ENCODE peak calls at places on chromosomes 13 and 19, in six cellular contexts. F, C, Q, T, R and B are unnamed samples.

GRCh38 chr19:6527893-6528543 is 2.8 kb upstream of the TNFSF9 start:
- DNase-seq in T (no peak), C (no peak), Q (no peak), F (no peak), R (no peak), B (no peak)

GRCh38 chr19:44452367-44452766 is 4.1 kb upstream of the ZNF229 start:
- DNase-seq in Q (no peak), T (no peak), F (no peak), R (no peak), C (no peak), B (no peak)

GRCh38 chr19:7862413-7862951 is 11.7 kb downstream of the PRR36 start:
- DNase-seq in C (no peak), T (peak; percentile 8), R (peak; percentile 97), Q (no peak), F (no peak), B (peak; percentile 95)

GRCh38 chr19:41323023-41323422 is 13.1 kb downstream of the CCDC97 start:
- DNase-seq in T (no peak), R (no peak), Q (no peak), C (no peak), F (no peak), B (no peak)

GRCh38 chr13:109784590-109785140 is 1.7 kb downstream of the IRS2 start:
- DNase-seq in C (peak; percentile 95), F (peak; percentile 82), T (no peak), Q (peak; percentile 47), R (no peak), B (peak; percentile 90)

GRCh38 chr19:42450314-42450934 is 7.7 kb upstream of the CXCL17 start:
- DNase-seq in C (no peak), F (peak; percentile 73), R (peak; percentile 89), Q (peak; percentile 55), T (peak; percentile 84), B (no peak)

GRCh38 chr19:46963093-46963734 is 56.4 kb upstream of the NPAS1 start:
- DNase-seq in T (peak; percentile 93), F (no peak), Q (peak; percentile 87), C (peak; percentile 87), R (no peak), B (no peak)

GRCh38 chr19:54178581-54179261 is 5.8 kb upstream of the TMC4 start:
- DNase-seq in C (no peak), F (peak; percentile 62), R (no peak), T (no peak), Q (no peak), B (no peak)

GRCh38 chr19:8310342-8311055 is 2.3 kb upstream of the CD320 start:
- DNase-seq in C (peak; percentile 59), T (no peak), R (no peak), Q (no peak), F (peak; percentile 12), B (no peak)

GRCh38 chr13:79779761-79780160 is 298.8 kb downstream of the NDFIP2 start:
- DNase-seq in C (no peak), R (no peak), F (no peak), Q (no peak), T (no peak), B (no peak)

GRCh38 chr19:33064117-33064777 is 441 bp downstream of the RHPN2 start:
- DNase-seq in C (no peak), T (no peak), R (peak; percentile 77), Q (no peak), F (no peak), B (peak; percentile 71)

GRCh38 chr19:16025108-16026101 is 50.9 kb upstream of the TPM4 start:
- DNase-seq in C (no peak), F (no peak), T (no peak), R (peak; percentile 53), Q (peak; percentile 19), B (no peak)

GRCh38 chr19:23116802-23117571 is at the start of gene ZNF730:
- DNase-seq in C (peak; percentile 96), R (peak; percentile 39), F (peak; percentile 43), Q (peak; percentile 38), T (peak; percentile 54), B (peak; percentile 93)

GRCh38 chr19:17026041-17026658 is 460 bp downstream of the CPAMD8 start:
- DNase-seq in R (no peak), F (no peak), C (no peak), Q (no peak), T (no peak), B (no peak)

GRCh38 chr19:48196933-48197665 is 26.6 kb downstream of the ZSWIM9 start:
- DNase-seq in Q (no peak), F (no peak), R (peak; percentile 29), C (no peak), T (no peak), B (no peak)

GRCh38 chr19:58279042-58279924 is 528 bp downstream of the ZNF8 start:
- DNase-seq in R (peak; percentile 84), Q (peak; percentile 12), C (peak; percentile 89), F (peak; percentile 72), T (no peak), B (peak; percentile 88)

GRCh38 chr19:8473652-8474476 is 28.6 kb downstream of the PRAM1 start:
- DNase-seq in T (no peak), F (no peak), R (no peak), C (no peak), Q (no peak), B (no peak)

GRCh38 chr13:41917641-41918040 is 43.3 kb downstream of the VWA8 start:
- DNase-seq in Q (peak; percentile 10), C (no peak), F (no peak), T (no peak), R (no peak), B (no peak)

GRCh38 chr19:33350538-33351309 is 22.8 kb upstream of the CEBPG start:
- DNase-seq in C (no peak), Q (no peak), R (no peak), T (peak; percentile 23), F (peak; percentile 61), B (no peak)

GRCh38 chr13:109773276-109773675 is 13.1 kb downstream of the IRS2 start:
- DNase-seq in F (no peak), C (no peak), T (no peak), Q (no peak), R (no peak), B (no peak)

GRCh38 chr13:31385534-31385933 is 185.8 kb downstream of the B3GLCT start:
- DNase-seq in Q (no peak), C (no peak), F (no peak), T (no peak), R (no peak), B (no peak)

GRCh38 chr19:18840288-18841260 is 8.8 kb downstream of the UPF1 start:
- DNase-seq in C (no peak), Q (no peak), F (no peak), T (no peak), R (no peak), B (no peak)

GRCh38 chr13:80337706-80338105 is 3.2 kb downstream of the SPRY2 start:
- DNase-seq in Q (no peak), T (no peak), F (no peak), C (no peak), R (no peak), B (no peak)

GRCh38 chr19:31676271-31677004 is 327.2 kb upstream of the TSHZ3 start:
- DNase-seq in R (no peak), F (no peak), T (no peak), C (no peak), Q (no peak), B (no peak)

GRCh38 chr13:51222510-51223283 is 499 bp downstream of the FAM124A start:
- DNase-seq in R (no peak), T (no peak), C (no peak), Q (no peak), F (peak; percentile 43), B (no peak)
- TF ChIP-seq CTCF in R (no peak), T (peak; percentile 34), C (no peak), Q (peak; percentile 15), F (no peak), B (peak; percentile 30)

GRCh38 chr13:97621025-97621424 is 187.1 kb downstream of the RAP2A start:
- DNase-seq in R (no peak), F (no peak), C (no peak), T (no peak), Q (no peak), B (no peak)

GRCh38 chr13:97616385-97616784 is 182.4 kb downstream of the RAP2A start:
- DNase-seq in F (no peak), T (no peak), R (no peak), Q (no peak), C (no peak), B (no peak)

GRCh38 chr13:97615266-97615665 is 181.3 kb downstream of the RAP2A start:
- DNase-seq in R (no peak), T (no peak), F (no peak), C (no peak), Q (no peak), B (no peak)
- TF ChIP-seq CTCF in R (no peak), T (no peak), F (no peak), C (no peak), Q (no peak), B (no peak)

DNA sequence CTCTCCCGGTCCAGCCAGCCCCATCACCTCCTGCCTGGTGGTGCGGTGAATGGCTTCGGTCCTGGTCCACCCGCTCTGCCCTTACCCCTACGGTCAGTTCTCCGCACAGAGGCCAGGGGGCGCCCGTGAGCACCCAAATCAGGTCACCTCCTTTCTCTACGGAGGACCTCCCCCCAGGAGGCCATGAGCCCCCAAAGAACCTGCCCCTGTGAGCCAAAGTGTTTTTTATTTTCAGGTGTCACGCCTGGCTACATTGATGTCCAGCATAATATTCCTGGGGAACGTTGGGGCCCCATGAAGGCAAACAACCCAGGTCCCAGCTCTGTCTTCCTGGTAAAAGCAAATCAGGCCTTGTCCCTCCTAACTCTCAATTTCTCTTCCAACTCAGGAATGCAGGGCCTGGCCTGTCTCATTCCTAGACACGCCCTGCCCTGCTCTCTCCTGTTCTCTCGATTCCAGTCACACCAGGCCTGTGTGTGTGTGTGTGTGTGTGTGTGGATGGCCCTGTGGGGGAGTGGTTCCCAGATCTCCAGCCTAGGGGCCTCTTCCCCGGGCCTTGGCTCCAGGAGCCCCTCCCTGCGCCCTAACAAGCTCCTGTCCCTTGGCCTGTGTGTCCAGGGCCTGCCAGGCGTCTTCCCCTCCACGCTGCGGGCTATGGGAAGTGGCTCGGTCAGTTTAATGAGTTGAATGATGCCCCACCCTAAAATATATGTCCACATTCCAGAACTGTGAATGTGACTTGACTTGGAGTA is 9.7 kb upstream of the GIPC1 start:
- DNase-seq in F (no peak), C (peak; percentile 90), Q (no peak), T (no peak), R (peak; percentile 87), B (peak; percentile 78)
- TF ChIP-seq CTCF in F (peak; percentile 67), C (peak; percentile 74), Q (peak; percentile 71), T (peak; percentile 70), R (peak; percentile 83), B (peak; percentile 80)

GRCh38 chr13:98869408-98870090 is 108.3 kb downstream of the DOCK9 start:
- DNase-seq in R (peak; percentile 12), T (no peak), C (no peak), Q (no peak), F (no peak), B (no peak)

GRCh38 chr13:98868932-98869331 is 108.9 kb downstream of the DOCK9 start:
- DNase-seq in C (no peak), T (no peak), R (no peak), F (no peak), Q (no peak), B (no peak)

GRCh38 chr13:98871727-98872126 is 106.1 kb downstream of the DOCK9 start:
- DNase-seq in C (no peak), F (no peak), Q (no peak), R (no peak), T (no peak), B (no peak)

DNA sequence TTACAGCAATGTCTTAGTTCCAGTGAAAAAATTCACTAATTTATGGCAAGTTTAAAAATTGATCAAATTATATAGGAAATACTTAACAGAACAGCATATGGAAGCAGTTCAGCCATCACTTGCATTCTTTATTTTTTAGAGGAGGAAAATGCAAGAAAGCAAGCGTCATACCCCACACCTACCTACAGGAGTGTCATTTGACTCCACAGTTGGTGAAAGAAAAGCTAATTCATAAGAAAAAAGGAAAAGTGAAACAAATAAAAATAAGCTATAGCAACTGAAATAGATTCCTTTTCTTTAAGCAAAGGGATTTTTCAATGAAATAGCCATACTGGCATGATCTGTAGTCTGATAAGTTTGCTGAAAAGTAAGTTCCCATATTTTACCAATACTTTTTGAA is 111.0 kb downstream of the DOCK9 start:
- DNase-seq in C (no peak), R (peak; percentile 21), F (no peak), Q (no peak), T (no peak), B (no peak)
- TF ChIP-seq CTCF in C (peak; percentile 5), R (no peak), F (no peak), Q (no peak), T (peak; percentile 28), B (peak; percentile 67)